ENCODE peak calls at places on chromosome 13, in eight cellular contexts. R, T, G, B, J, Z, O and C are unnamed samples.

GRCh38 chr13:102642475-102642874 is 45.7 kb downstream of the TPP2 start:
- DNase-seq in B (no peak), R (no peak), G (no peak), J (no peak), O (no peak), Z (no peak), T (no peak), C (no peak)

GRCh38 chr13:64305246-64305645 is 2889.6 kb upstream of the PCDH20 start:
- DNase-seq in B (peak; percentile 58), J (no peak), T (no peak), G (no peak), O (no peak), Z (peak; percentile 4), R (no peak), C (no peak)

GRCh38 chr13:35164324-35164932 is 222.4 kb downstream of the NBEA start:
- DNase-seq in T (peak; percentile 61), B (peak; percentile 27), O (peak; percentile 16), Z (peak; percentile 55), R (peak; percentile 40), G (peak; percentile 76), J (peak; percentile 46), C (peak; percentile 56)

GRCh38 chr13:47679391-47679790 is 321.7 kb downstream of the SUCLA2 start:
- DNase-seq in O (no peak), R (no peak), Z (peak; percentile 50), B (peak; percentile 59), G (no peak), T (peak; percentile 76), J (no peak), C (no peak)

GRCh38 chr13:75550159-75550567 is 572 bp downstream of the UCHL3 start:
- DNase-seq in Z (peak; percentile 57), T (peak; percentile 91), G (peak; percentile 23), R (no peak), B (peak; percentile 87), J (peak; percentile 10), O (peak; percentile 50), C (peak; percentile 32)

GRCh38 chr13:51064753-51065152 is 46.3 kb downstream of the C13orf42 start:
- DNase-seq in O (no peak), B (no peak), J (no peak), Z (no peak), R (no peak), T (no peak), G (no peak), C (no peak)

GRCh38 chr13:93554514-93554913 is 327.9 kb downstream of the GPC6 start:
- DNase-seq in G (peak; percentile 57), Z (no peak), B (no peak), J (peak; percentile 20), T (no peak), R (no peak), O (no peak), C (no peak)

GRCh38 chr13:79359064-79359463 is 47.0 kb downstream of the RBM26 start:
- DNase-seq in J (no peak), R (no peak), B (no peak), G (no peak), T (no peak), Z (no peak), O (no peak), C (no peak)

GRCh38 chr13:98557934-98558630 is 18.8 kb downstream of the STK24 start:
- DNase-seq in B (peak; percentile 75), Z (no peak), O (no peak), R (no peak), T (peak; percentile 85), G (no peak), J (no peak), C (no peak)
- H4K20me1 ChIP-seq in B (peaks cover 82% of the 10 kb centered on the region), Z (no peaks in the 10 kb centered on the region), O (peaks cover 84% of the 10 kb centered on the region), R (peaks cover 7% of the 10 kb centered on the region), T (peaks cover 11% of the 10 kb centered on the region), G (peaks cover 52% of the 10 kb centered on the region), J (peaks cover 95% of the 10 kb centered on the region), C (peaks cover 15% of the 10 kb centered on the region)

DNA sequence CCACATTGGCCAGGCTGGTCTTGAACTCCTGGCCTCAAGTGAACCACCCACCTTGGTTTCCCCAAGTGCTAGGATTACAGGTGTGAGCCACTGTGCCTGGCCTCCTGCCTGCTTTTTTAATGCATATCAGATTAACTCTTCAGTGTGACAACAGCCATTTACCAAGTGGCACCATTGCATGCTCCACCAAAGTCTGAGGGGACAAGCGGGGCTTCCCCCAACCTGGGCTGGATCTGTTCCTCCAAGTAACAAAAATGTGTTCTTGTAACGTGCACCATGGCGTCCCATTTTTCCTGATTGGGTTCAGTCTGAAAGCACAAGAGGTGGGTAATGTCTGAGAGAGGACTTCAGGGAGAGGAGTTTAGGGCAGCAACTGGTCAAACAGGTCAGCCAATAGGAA is 77.8 kb downstream of the TEX29 start:
- DNase-seq in J (no peak), G (no peak), B (no peak), Z (no peak), R (no peak), O (no peak), T (no peak), C (no peak)
- H3K27ac ChIP-seq in J (no peak overlapping the region), G (no peak overlapping the region), B (no peak overlapping the region), Z (no peak overlapping the region), R (no peak overlapping the region), O (no peak overlapping the region), T (no peak overlapping the region), C (no peak overlapping the region)

GRCh38 chr13:110897024-110897423 is 17.8 kb downstream of the ANKRD10 start:
- DNase-seq in T (no peak), B (no peak), J (no peak), Z (no peak), R (no peak), G (no peak), O (no peak), C (no peak)

GRCh38 chr13:110904748-110905147 is 10.1 kb downstream of the ANKRD10 start:
- DNase-seq in R (no peak), J (no peak), T (no peak), B (no peak), Z (no peak), O (no peak), G (no peak), C (no peak)

GRCh38 chr13:110897521-110897920 is 17.3 kb downstream of the ANKRD10 start:
- DNase-seq in J (no peak), T (no peak), Z (no peak), R (no peak), O (no peak), B (no peak), G (no peak), C (no peak)

GRCh38 chr13:110907301-110907700 is 7.6 kb downstream of the ANKRD10 start:
- DNase-seq in O (no peak), Z (no peak), T (no peak), R (no peak), G (no peak), B (no peak), J (no peak), C (no peak)

GRCh38 chr13:110902370-110902769 is 12.5 kb downstream of the ANKRD10 start:
- DNase-seq in B (peak; percentile 61), G (no peak), J (no peak), T (no peak), R (no peak), Z (no peak), O (no peak), C (no peak)
- H4K20me1 ChIP-seq in B (peaks cover 32% of the 10 kb centered on the region), G (peaks cover 35% of the 10 kb centered on the region), J (peaks cover 64% of the 10 kb centered on the region), T (no peaks in the 10 kb centered on the region), R (no peaks in the 10 kb centered on the region), Z (no peaks in the 10 kb centered on the region), O (peaks cover 43% of the 10 kb centered on the region), C (no peaks in the 10 kb centered on the region)

DNA sequence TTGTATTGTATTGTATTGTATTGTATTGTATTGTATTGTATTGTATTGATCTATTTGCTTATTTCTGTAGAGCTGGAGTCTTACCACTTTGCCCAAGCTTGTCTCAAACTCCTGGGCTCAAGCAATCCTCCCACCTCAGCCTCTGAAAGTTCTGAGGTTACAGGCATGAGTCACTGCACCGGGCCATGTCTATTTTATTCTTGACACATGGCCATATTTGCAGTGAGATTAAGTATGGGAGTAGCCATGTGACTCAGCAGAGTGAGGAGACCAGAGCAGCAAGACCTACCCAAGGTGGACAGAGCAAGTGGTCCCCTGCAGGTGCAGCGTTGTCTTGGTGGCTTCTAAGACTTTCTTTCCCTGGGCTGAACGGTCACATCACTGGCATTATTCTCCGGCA is 49.1 kb upstream of the UBAC2 start:
- DNase-seq in Z (peak; percentile 35), R (no peak), J (no peak), G (no peak), B (peak; percentile 41), T (peak; percentile 84), O (no peak), C (no peak)
- H3K27ac ChIP-seq in Z (no peak overlapping the region), R (no peak overlapping the region), J (no peak overlapping the region), G (no peak overlapping the region), B (no peak overlapping the region), T (peak overlapping the region; percentile 82), O (no peak overlapping the region), C (no peak overlapping the region)

GRCh38 chr13:114130131-114130707 is 2.2 kb downstream of the RASA3 start:
- DNase-seq in G (no peak), O (no peak), T (peak; percentile 37), J (peak; percentile 57), Z (no peak), R (no peak), B (no peak), C (no peak)
- H4K20me1 ChIP-seq in G (peaks cover 10% of the 10 kb centered on the region), O (peaks cover 23% of the 10 kb centered on the region), T (no peaks in the 10 kb centered on the region), J (peaks cover 27% of the 10 kb centered on the region), Z (no peaks in the 10 kb centered on the region), R (no peaks in the 10 kb centered on the region), B (peaks cover 64% of the 10 kb centered on the region), C (peaks cover 8% of the 10 kb centered on the region)

GRCh38 chr13:85381082-85381481 is 418.1 kb downstream of the SLITRK6 start:
- DNase-seq in B (no peak), J (no peak), O (no peak), T (no peak), G (no peak), Z (no peak), R (no peak), C (no peak)

GRCh38 chr13:85373322-85373721 is 425.9 kb downstream of the SLITRK6 start:
- DNase-seq in T (no peak), G (no peak), J (no peak), R (no peak), O (no peak), Z (no peak), B (no peak), C (no peak)

GRCh38 chr13:85379433-85379832 is 419.8 kb downstream of the SLITRK6 start:
- DNase-seq in O (no peak), B (no peak), Z (no peak), G (no peak), T (no peak), R (no peak), J (no peak), C (peak; percentile 32)

GRCh38 chr13:85379991-85380390 is 419.2 kb downstream of the SLITRK6 start:
- DNase-seq in R (no peak), B (no peak), J (no peak), Z (no peak), G (no peak), T (no peak), O (no peak), C (peak; percentile 11)

GRCh38 chr13:85377783-85378182 is 421.4 kb downstream of the SLITRK6 start:
- DNase-seq in T (no peak), R (no peak), G (no peak), B (no peak), O (no peak), J (no peak), Z (no peak), C (no peak)
- H3K27ac ChIP-seq in T (no peak overlapping the region), R (no peak overlapping the region), G (no peak overlapping the region), B (no peak overlapping the region), O (no peak overlapping the region), J (no peak overlapping the region), Z (no peak overlapping the region), C (no peak overlapping the region)